ENCODE peak calls at places on chromosome 21, in six cellular contexts. Z, M, C, Y, O and H are unnamed samples.

GRCh38 chr21:28758042-28758882 is 234.4 kb downstream of the LTN1 start:
- DNase-seq in Y (no peak), M (no peak), O (no peak), Z (no peak), C (peak; percentile 30), H (no peak)

GRCh38 chr21:39377444-39378050 is 28.7 kb upstream of the HMGN1 start:
- DNase-seq in O (no peak), Y (no peak), Z (no peak), M (no peak), C (peak; percentile 42), H (no peak)

GRCh38 chr21:45467221-45467779 is 62.3 kb downstream of the COL18A1 start:
- DNase-seq in Y (no peak), O (no peak), Z (peak; percentile 68), M (no peak), C (peak; percentile 69), H (no peak)

GRCh38 chr21:44697811-44698734 is 1.1 kb downstream of the KRTAP10-12 start:
- DNase-seq in M (no peak), Z (no peak), C (peak; percentile 13), Y (no peak), O (no peak), H (peak; percentile 5)

GRCh38 chr21:43308511-43309283 is 118.2 kb downstream of the SIK1 start:
- DNase-seq in C (no peak), O (no peak), Z (no peak), Y (no peak), M (no peak), H (no peak)

GRCh38 chr21:41769106-41769505 is 2.3 kb upstream of the RIPK4 start:
- DNase-seq in M (no peak), O (no peak), C (peak; percentile 67), Z (no peak), Y (no peak), H (no peak)

GRCh38 chr21:15431053-15431452 is 298.7 kb upstream of the USP25 start:
- DNase-seq in C (no peak), Y (no peak), O (no peak), Z (no peak), M (no peak), H (no peak)

GRCh38 chr21:42417533-42417932 is 13.8 kb downstream of the UBASH3A start:
- DNase-seq in C (no peak), O (no peak), M (no peak), Y (no peak), Z (no peak), H (no peak)

GRCh38 chr21:35217504-35218060 is 168.5 kb upstream of the RUNX1 start:
- DNase-seq in M (no peak), Y (peak; percentile 79), Z (peak; percentile 97), C (peak; percentile 97), O (no peak), H (no peak)

GRCh38 chr21:42496120-42496838 is at the start of gene RSPH1:
- DNase-seq in Z (peak; percentile 98), Y (peak; percentile 98), M (peak; percentile 99), C (peak; percentile 99), O (peak; percentile 98), H (peak; percentile 100)

GRCh38 chr21:45263534-45263933 is 24.2 kb downstream of the POFUT2 start:
- DNase-seq in C (no peak), Y (no peak), M (no peak), O (no peak), Z (no peak), H (peak; percentile 6)

GRCh38 chr21:27108228-27108627 is 141.3 kb upstream of the ADAMTS5 start:
- DNase-seq in Y (no peak), Z (peak; percentile 40), M (no peak), C (peak; percentile 78), O (no peak), H (no peak)

GRCh38 chr21:31416465-31416864 is 72.4 kb upstream of the TIAM1 start:
- DNase-seq in M (no peak), C (no peak), Z (no peak), O (no peak), Y (no peak), H (no peak)

GRCh38 chr21:18164933-18165332 is 79.7 kb upstream of the CHODL start:
- DNase-seq in M (no peak), Y (no peak), O (no peak), C (no peak), Z (no peak), H (peak; percentile 24)

GRCh38 chr21:36155603-36156338 is 853 bp upstream of the DOP1B start:
- DNase-seq in C (no peak), M (no peak), O (no peak), Z (no peak), Y (peak; percentile 54), H (no peak)

GRCh38 chr21:46060596-46061061 is 37.3 kb upstream of the COL6A2 start:
- DNase-seq in Y (peak; percentile 58), M (peak; percentile 93), Z (peak; percentile 99), O (no peak), C (peak; percentile 99), H (peak; percentile 73)